ENCODE peak calls at places on chromosomes 1 and 21, in seven cellular contexts. H, M, Q, Z, K, D and Y are unnamed samples. For H3K4me1, the result is how much of the 10 kb centered on the place peaks cover.

GRCh38 chr1:66623812-66624211 is 89.9 kb downstream of the SGIP1 start:
- DNase-seq in H (no peak), M (no peak), Q (no peak), Z (no peak), K (no peak), D (no peak), Y (no peak)

GRCh38 chr1:228767636-228768344 is 32.5 kb downstream of the RHOU start:
- DNase-seq in H (no peak), M (no peak), Q (no peak), Z (no peak), K (no peak), D (no peak), Y (no peak)

GRCh38 chr1:228340686-228341449 is 65.8 kb downstream of the TRIM11 start:
- DNase-seq in H (peak), M (peak), Q (no peak), Z (no peak), K (peak), D (peak), Y (peak)

GRCh38 chr1:58929667-58930325 is 145.9 kb upstream of the JUN start:
- DNase-seq in H (no peak), M (no peak), Q (no peak), Z (peak), K (no peak), D (peak), Y (peak)

GRCh38 chr1:202945483-202945882 is 12.6 kb downstream of the ADIPOR1 start:
- DNase-seq in H (no peak), M (no peak), Q (no peak), Z (no peak), K (no peak), D (no peak), Y (no peak)

GRCh38 chr1:196180847-196181593 is 427.2 kb downstream of the KCNT2 start:
- DNase-seq in H (no peak), M (no peak), Q (peak), Z (peak), K (no peak), D (no peak), Y (no peak)

GRCh38 chr1:117661027-117661426 is 55.2 kb downstream of the TENT5C start:
- DNase-seq in H (no peak), M (no peak), Q (no peak), Z (no peak), K (no peak), D (no peak), Y (no peak)

GRCh38 chr21:32020551-32020950 is 147.7 kb downstream of the HUNK start:
- DNase-seq in H (no peak), M (no peak), Q (no peak), Z (no peak), K (no peak), D (no peak), Y (no peak)

GRCh38 chr1:152870831-152871730 is 7.0 kb upstream of the SMCP start:
- DNase-seq in H (peak), M (no peak), Q (peak), Z (peak), K (no peak), D (peak), Y (no peak)

GRCh38 chr1:28642847-28643635 is at the start of gene TAF12:
- DNase-seq in H (peak), M (peak), Q (peak), Z (peak), K (peak), D (peak), Y (peak)

GRCh38 chr1:223513309-223513708 is 120.1 kb downstream of the CCDC185 start:
- DNase-seq in H (no peak), M (no peak), Q (no peak), Z (no peak), K (no peak), D (no peak), Y (no peak)

GRCh38 chr1:3869751-3870301 is 12.6 kb downstream of the DFFB start:
- DNase-seq in H (peak), M (peak), Q (no peak), Z (no peak), K (no peak), D (peak), Y (no peak)

GRCh38 chr1:17347769-17348592 is 24.0 kb upstream of the PADI6 start:
- DNase-seq in H (no peak), M (peak), Q (peak), Z (peak), K (no peak), D (no peak), Y (no peak)

GRCh38 chr1:23902611-23903278 is 10.4 kb downstream of the CNR2 start:
- DNase-seq in H (peak), M (no peak), Q (no peak), Z (no peak), K (no peak), D (no peak), Y (no peak)

GRCh38 chr1:30085814-30086770 is 637.3 kb downstream of the MATN1 start:
- DNase-seq in H (peak), M (peak), Q (no peak), Z (peak), K (peak), D (peak), Y (peak)

GRCh38 chr1:10735603-10736305 is 60.7 kb downstream of the CASZ1 start:
- DNase-seq in H (no peak), M (no peak), Q (no peak), Z (no peak), K (no peak), D (no peak), Y (no peak)

GRCh38 chr1:177983824-177984528 is 14.1 kb upstream of the SEC16B start:
- DNase-seq in H (peak), M (no peak), Q (no peak), Z (no peak), K (peak), D (no peak), Y (peak)

GRCh38 chr1:43034778-43035177 is 76.1 kb upstream of the SLC2A1 start:
- DNase-seq in H (no peak), M (no peak), Q (no peak), Z (no peak), K (no peak), D (no peak), Y (no peak)

GRCh38 chr1:113536182-113536780 is 146.0 kb downstream of the MAGI3 start:
- DNase-seq in H (no peak), M (no peak), Q (no peak), Z (no peak), K (no peak), D (no peak), Y (no peak)

GRCh38 chr1:93907718-93908117 is 1.5 kb downstream of the GCLM start:
- DNase-seq in H (peak), M (no peak), Q (no peak), Z (no peak), K (no peak), D (no peak), Y (peak)

GRCh38 chr1:101128851-101129250 is 103.3 kb upstream of the DPH5 start:
- DNase-seq in H (no peak), M (no peak), Q (no peak), Z (no peak), K (no peak), D (no peak), Y (no peak)

GRCh38 chr1:173545688-173546087 is 57.2 kb downstream of the SLC9C2 start:
- DNase-seq in H (no peak), M (no peak), Q (no peak), Z (no peak), K (no peak), D (no peak), Y (no peak)

GRCh38 chr1:119971710-119972570 is 75.6 kb upstream of the ADAM30 start:
- DNase-seq in H (no peak), M (no peak), Q (no peak), Z (no peak), K (no peak), D (no peak), Y (no peak)

GRCh38 chr1:204842892-204843291 is 27.8 kb upstream of the NFASC start:
- DNase-seq in H (no peak), M (no peak), Q (no peak), Z (no peak), K (no peak), D (peak), Y (no peak)

GRCh38 chr1:59885160-59885832 is 41.3 kb downstream of the CYP2J2 start:
- DNase-seq in H (no peak), M (no peak), Q (no peak), Z (no peak), K (no peak), D (no peak), Y (no peak)

GRCh38 chr1:28582248-28582615 is 9.8 kb upstream of the RAB42 start:
- DNase-seq in H (peak), M (no peak), Q (no peak), Z (peak), K (no peak), D (no peak), Y (no peak)

GRCh38 chr1:1776672-1777393 is 1.4 kb downstream of the NADK start:
- DNase-seq in H (no peak), M (peak), Q (no peak), Z (no peak), K (no peak), D (no peak), Y (no peak)
- H3K4me1 ChIP-seq in H (under half), M (half or more), Q (under half), Z (under half), K (under half), D (under half), Y (half or more)

DNA sequence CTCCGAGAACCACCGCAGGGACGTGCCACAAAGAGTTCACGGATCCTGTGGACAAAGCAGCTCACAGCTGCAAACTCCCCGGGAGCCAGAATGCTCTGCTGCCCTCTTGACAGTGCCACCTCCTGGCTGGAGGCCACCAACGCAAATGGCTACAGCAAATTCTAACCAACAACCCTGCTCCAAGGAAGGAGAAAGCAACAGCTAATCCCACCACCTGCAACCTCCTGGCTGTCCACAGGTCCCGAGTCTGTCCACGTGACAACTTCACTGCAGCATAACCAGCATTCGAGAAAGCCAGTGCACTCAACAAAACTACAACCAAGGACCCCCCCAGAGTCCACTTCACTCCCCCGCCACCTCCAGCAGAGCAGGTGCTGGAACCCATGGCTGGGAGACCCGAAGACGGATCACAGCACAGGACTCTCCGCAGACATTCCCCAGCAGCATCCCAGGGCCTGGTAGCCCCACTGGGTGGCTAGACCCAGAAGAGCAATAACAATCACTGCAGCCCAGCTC is 17.3 kb downstream of the POFUT2 start:
- DNase-seq in H (no peak), M (no peak), Q (no peak), Z (no peak), K (no peak), D (peak), Y (no peak)
- TF ChIP-seq CTCF in H (peak), M (no peak), Q (peak), Z (no peak), K (no peak), D (peak), Y (no peak)

GRCh38 chr1:147073062-147073432 is 99.2 kb downstream of the PRKAB2 start:
- DNase-seq in H (peak), M (no peak), Q (no peak), Z (no peak), K (no peak), D (no peak), Y (no peak)
- H3K4me3 ChIP-seq in H (peak), M (peak), Q (no peak), Z (no peak), K (peak), D (no peak), Y (no peak)

GRCh38 chr1:236144446-236145150 is 2.3 kb downstream of the GPR137B start:
- DNase-seq in H (peak), M (no peak), Q (no peak), Z (no peak), K (no peak), D (peak), Y (no peak)
- H3K4me1 ChIP-seq in H (under half), M (under half), Q (under half), Z (under half), K (under half), D (under half), Y (under half)

GRCh38 chr1:184185346-184185745 is 133.8 kb downstream of the TSEN15 start:
- DNase-seq in H (no peak), M (no peak), Q (no peak), Z (no peak), K (no peak), D (no peak), Y (no peak)
- TF ChIP-seq CTCF in H (no peak), M (no peak), Q (no peak), Z (no peak), K (no peak), D (no peak), Y (no peak)

GRCh38 chr1:45552309-45552708 is 1.7 kb downstream of the AKR1A1 start:
- DNase-seq in H (no peak), M (peak), Q (no peak), Z (no peak), K (no peak), D (no peak), Y (peak)
- H3K4me3 ChIP-seq in H (peak), M (peak), Q (no peak), Z (peak), K (no peak), D (no peak), Y (no peak)